ENCODE peak calls at places on chromosome 1, in ten cellular contexts. O is OCI-LY7; Y is NCI-H1417; Q is GDM1; B is T-cell; D is activated CD4-positive, alpha-beta T cell treated with anti-CD3 and anti-CD28 coated beads for 48 hours; E is esophagus squamous epithelium; J is SJSA1; A is GF-D8; T is H9. F is an unnamed sample.

GRCh38 chr1:4485398-4485797 is 169.0 kb upstream of the AJAP1 start:
- DNase-seq in O (no peak), Y (peak; percentile 9), Q (no peak), B (no peak), D (no peak), E (no peak), J (no peak), A (no peak), T (peak; percentile 42), F (no peak)

GRCh38 chr1:112849967-112850641 is 105.9 kb downstream of the SLC16A1 start:
- DNase-seq in O (no peak), Y (peak; percentile 57), Q (no peak), B (no peak), D (no peak), E (no peak), J (no peak), A (no peak), T (peak; percentile 61), F (peak; percentile 30)

GRCh38 chr1:178946416-178946815 is 75.5 kb upstream of the ANGPTL1 start:
- DNase-seq in O (no peak), Y (no peak), Q (no peak), B (no peak), D (no peak), E (no peak), J (no peak), A (no peak), T (no peak), F (no peak)

GRCh38 chr1:2477309-2477708 is 1.2 kb downstream of the PLCH2 start:
- DNase-seq in O (no peak), Y (no peak), Q (no peak), B (no peak), D (no peak), E (no peak), J (no peak), A (no peak), T (no peak), F (no peak)

GRCh38 chr1:63918395-63918945 is 144.7 kb downstream of the ROR1 start:
- DNase-seq in O (no peak), Y (no peak), Q (no peak), B (no peak), D (no peak), E (no peak), J (peak; percentile 68), A (no peak), T (no peak), F (no peak)

GRCh38 chr1:192225713-192226112 is 67.5 kb downstream of the RGS18 start:
- DNase-seq in O (no peak), Y (no peak), Q (no peak), B (no peak), D (no peak), E (no peak), J (no peak), A (peak; percentile 35), T (no peak), F (peak; percentile 33)

GRCh38 chr1:172287207-172287606 is 133.3 kb upstream of the C1orf105 start:
- DNase-seq in O (no peak), Y (no peak), Q (no peak), B (no peak), D (no peak), E (no peak), J (no peak), A (no peak), T (no peak), F (peak; percentile 75)

GRCh38 chr1:237181731-237182317 is 139.8 kb downstream of the RYR2 start:
- DNase-seq in O (no peak), Y (no peak), Q (no peak), B (no peak), D (no peak), E (no peak), J (no peak), A (no peak), T (no peak), F (no peak)

GRCh38 chr1:30618335-30618747 is 105.0 kb downstream of the MATN1 start:
- DNase-seq in O (no peak), Y (no peak), Q (no peak), B (no peak), D (peak; percentile 14), E (no peak), J (no peak), A (no peak), T (no peak), F (no peak)

GRCh38 chr1:237166593-237167077 is 124.7 kb downstream of the RYR2 start:
- DNase-seq in O (no peak), Y (no peak), Q (no peak), B (no peak), D (no peak), E (no peak), J (no peak), A (no peak), T (no peak), F (no peak)

GRCh38 chr1:207822602-207823451 is 71.0 kb downstream of the CD46 start:
- DNase-seq in O (peak; percentile 91), Y (no peak), Q (no peak), B (peak; percentile 77), D (peak; percentile 77), E (peak; percentile 58), J (no peak), A (no peak), T (peak; percentile 73), F (peak; percentile 54)

F was measured in EH.